ENCODE peak calls at places on chromosomes 7 and 10, in four cellular contexts. Q is AG04450, M is Peyer's patch, L is neuronal stem cell. P is an unnamed sample.

GRCh38 chr10:43225787-43226153 is 41.1 kb downstream of the RASGEF1A start:
- DNase-seq in L (no peak), M (peak), Q (no peak), P (no peak)

GRCh38 chr10:1671366-1672000 is 65.8 kb downstream of the ADARB2 start:
- DNase-seq in L (no peak), M (no peak), Q (no peak), P (no peak)

GRCh38 chr7:112084506-112084905 is 121.7 kb downstream of the DOCK4 start:
- DNase-seq in M (no peak), L (no peak), Q (no peak), P (peak)

GRCh38 chr7:129741011-129741410 is 129.5 kb downstream of the NRF1 start:
- DNase-seq in L (no peak), M (no peak), Q (no peak), P (no peak)

GRCh38 chr10:119786117-119786769 is 60.4 kb downstream of the INPP5F start:
- DNase-seq in M (no peak), Q (peak), L (peak), P (no peak)

GRCh38 chr7:107318523-107319160 is 149.8 kb downstream of the HBP1 start:
- DNase-seq in M (no peak), Q (no peak), L (no peak), P (peak)

GRCh38 chr10:51640120-51640819 is 59.1 kb downstream of the CSTF2T start:
- DNase-seq in M (no peak), Q (no peak), L (no peak), P (no peak)

GRCh38 chr10:131387018-131387529 is 75.6 kb upstream of the TCERG1L start:
- DNase-seq in M (no peak), Q (no peak), L (no peak), P (no peak)

GRCh38 chr7:28956608-28957063 is 1.5 kb downstream of the TRIL start:
- DNase-seq in L (peak), M (peak), Q (no peak), P (no peak)

GRCh38 chr7:151491859-151492258 is 27.8 kb downstream of the RHEB start:
- DNase-seq in M (no peak), Q (peak), L (no peak), P (peak)

DNA sequence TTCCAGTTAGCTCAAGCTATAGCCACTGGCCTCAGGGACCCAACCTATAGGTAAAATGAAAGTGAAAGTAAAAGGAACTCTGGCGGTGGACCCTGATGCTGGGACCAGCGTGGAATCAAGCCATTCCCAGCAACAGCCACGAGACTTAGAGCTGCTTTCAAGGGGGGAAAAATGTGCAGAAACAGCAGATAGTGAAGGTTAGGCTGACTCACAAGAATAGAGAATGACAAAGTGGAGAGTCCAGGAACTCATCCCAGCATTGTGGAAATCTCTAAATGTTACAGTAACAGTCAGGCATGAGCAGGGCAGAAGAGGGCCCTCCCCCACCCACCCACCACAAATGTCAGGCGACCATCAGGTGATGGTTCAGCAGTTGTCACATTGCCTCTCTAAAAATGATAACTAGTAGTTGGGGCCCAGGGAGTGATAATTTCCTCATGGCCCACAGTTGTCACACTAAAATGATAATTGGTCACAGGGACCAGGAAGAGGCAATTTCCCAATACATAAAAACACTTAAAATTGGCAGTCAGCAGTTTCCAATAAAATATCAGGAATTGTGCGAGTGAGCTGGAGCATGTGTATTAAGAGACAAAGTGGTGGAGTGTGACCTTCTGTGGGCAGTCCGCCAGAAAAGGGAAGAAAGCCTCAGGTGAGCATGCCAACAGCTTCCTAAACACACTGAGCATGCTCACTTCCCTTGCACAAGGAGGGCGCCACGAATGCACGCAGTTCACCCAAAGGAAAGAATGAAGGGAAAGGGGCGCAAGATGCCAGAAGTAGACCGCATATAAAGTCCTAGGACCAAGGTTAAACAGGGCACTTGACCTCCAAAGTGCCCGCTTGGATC is 129.8 kb upstream of the PPP1R3A start:
- DNase-seq in L (no peak), M (no peak), Q (no peak), P (peak)
- H3K4me3 ChIP-seq in L (no peak), M (peak), Q (no peak), P (peak)

GRCh38 chr7:94909023-94909466 is 1.7 kb downstream of the PPP1R9A start:
- DNase-seq in Q (no peak), L (peak), M (no peak), P (no peak)
- H3K4me3 ChIP-seq in Q (no peak), L (peak), M (peak), P (peak)

GRCh38 chr10:124262249-124262865 is 156.4 kb downstream of the OAT start:
- DNase-seq in M (no peak), Q (no peak), L (no peak), P (no peak)
- H3K4me3 ChIP-seq in M (no peak), Q (no peak), L (no peak), P (no peak)

GRCh38 chr10:6140965-6141295 is 52.1 kb downstream of the RBM17 start:
- DNase-seq in L (no peak), Q (no peak), M (no peak), P (no peak)
- H3K4me3 ChIP-seq in L (no peak), Q (peak), M (peak), P (peak)

DNA sequence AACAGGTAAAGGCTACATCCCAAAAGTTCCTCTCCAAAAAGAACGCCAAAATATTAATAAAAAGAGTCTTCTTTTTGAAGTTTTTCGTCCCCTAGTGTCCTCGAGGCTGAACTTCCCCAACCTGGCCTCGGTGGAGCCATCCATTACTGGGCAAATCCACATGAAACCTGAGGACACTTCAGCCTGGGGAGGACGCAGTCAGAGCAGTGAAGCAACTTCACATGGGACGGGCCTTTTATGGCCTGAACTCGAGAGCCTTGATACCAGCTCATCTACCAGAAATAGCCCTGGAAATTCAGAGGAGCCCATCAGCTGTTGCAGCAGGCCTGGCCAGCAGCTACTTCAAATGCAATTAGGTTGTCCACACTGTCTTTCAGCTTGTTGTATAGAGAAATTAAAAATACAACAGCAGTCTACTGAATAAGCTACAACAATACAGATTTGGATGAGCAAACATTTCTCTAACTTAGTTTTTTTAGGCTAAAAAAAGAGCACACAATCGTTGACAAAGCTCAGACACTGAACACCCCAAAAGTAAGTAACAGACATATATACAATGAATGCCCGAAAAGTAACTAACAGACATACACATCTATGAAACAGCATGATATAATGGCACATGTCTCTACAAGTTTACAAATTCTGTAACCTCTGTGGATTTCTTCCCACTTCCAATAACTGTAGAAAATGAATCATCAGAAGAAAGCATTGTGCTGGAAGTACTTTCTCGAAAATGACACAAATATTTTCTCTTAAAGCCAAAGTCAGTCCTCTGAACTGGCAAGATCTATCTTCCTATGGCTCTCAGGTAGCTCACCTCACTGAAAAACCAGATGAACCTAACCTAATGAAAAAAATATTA is at the start of gene SVIL:
- DNase-seq in L (no peak), Q (no peak), M (no peak), P (peak)
- H3K4me3 ChIP-seq in L (no peak), Q (no peak), M (no peak), P (peak)

GRCh38 chr7:21543528-21544302 is 876 bp downstream of the DNAH11 start:
- DNase-seq in M (peak), L (peak), Q (no peak), P (no peak)
- H3K4me3 ChIP-seq in M (peak), L (peak), Q (no peak), P (peak)

GRCh38 chr10:79582096-79582495 is 21.9 kb upstream of the SFTPA2 start:
- DNase-seq in M (no peak), Q (no peak), L (no peak), P (no peak)
- H3K4me3 ChIP-seq in M (no peak), Q (no peak), L (no peak), P (no peak)

GRCh38 chr10:30118590-30118989 is 59.2 kb upstream of the JCAD start:
- DNase-seq in Q (no peak), M (no peak), L (no peak), P (no peak)

GRCh38 chr10:30114401-30114800 is 55.0 kb upstream of the JCAD start:
- DNase-seq in M (no peak), L (no peak), Q (no peak), P (no peak)

GRCh38 chr10:30114871-30115270 is 55.5 kb upstream of the JCAD start:
- DNase-seq in Q (no peak), L (no peak), M (no peak), P (no peak)

GRCh38 chr10:30116254-30116573 is 56.8 kb upstream of the JCAD start:
- DNase-seq in Q (no peak), L (no peak), M (no peak), P (no peak)

GRCh38 chr10:30115391-30116253 is 56.2 kb upstream of the JCAD start:
- DNase-seq in Q (no peak), M (no peak), L (no peak), P (no peak)
- H3K4me3 ChIP-seq in Q (no peak), M (no peak), L (peak), P (no peak)

GRCh38 chr7:120951309-120951706 is 731 bp downstream of the ING3 start:
- DNase-seq in M (no peak), Q (no peak), L (no peak), P (no peak)

GRCh38 chr7:120947980-120948379 is 2.6 kb upstream of the ING3 start:
- DNase-seq in M (no peak), Q (no peak), L (no peak), P (no peak)

GRCh38 chr7:120950539-120951308 is at the start of gene ING3:
- DNase-seq in M (peak), L (peak), Q (peak), P (peak)

GRCh38 chr7:120950026-120950538 is 495 bp upstream of the ING3 start:
- DNase-seq in Q (no peak), M (no peak), L (no peak), P (no peak)

DNA sequence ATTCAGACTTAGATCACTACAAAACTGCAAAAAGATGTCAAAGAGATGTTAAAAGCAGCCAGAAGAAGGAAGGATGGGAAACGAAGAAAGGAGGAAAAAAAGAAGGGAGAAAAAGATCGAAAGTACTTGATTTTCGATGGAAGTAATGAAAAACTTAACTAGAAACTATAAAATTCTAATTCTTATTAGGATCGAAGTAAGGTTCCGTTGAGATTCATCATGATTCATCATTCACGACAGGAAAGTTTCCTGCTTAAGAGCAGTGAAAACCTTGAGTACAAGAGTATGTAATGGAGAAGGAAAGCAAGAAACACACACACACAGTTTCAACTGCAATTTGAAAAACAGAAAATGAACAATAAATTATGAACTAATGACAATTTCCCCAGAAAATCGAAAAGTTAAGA is 1.2 kb upstream of the ING3 start:
- DNase-seq in M (no peak), Q (no peak), L (no peak), P (no peak)
- H3K4me3 ChIP-seq in M (peak), Q (no peak), L (peak), P (no peak)